ENCODE peak calls at places on chromosome 17, in seven cellular contexts. V is progenitor cell of endocrine pancreas, L is RWPE1, M is left ventricle myocardium inferior, U is colonic mucosa, Q is endothelial cell, F is tibial artery. D is an unnamed sample.

GRCh38 chr17:55456307-55457240 is 34.9 kb upstream of the MMD start:
- DNase-seq in V (no peak), F (no peak), U (no peak), M (no peak), Q (no peak), L (no peak), D (no peak)

GRCh38 chr17:51461578-51462004 is 201.2 kb downstream of the UTP18 start:
- DNase-seq in L (peak; percentile 67), V (peak; percentile 37), Q (peak; percentile 80), U (peak; percentile 50), M (peak; percentile 26), F (peak; percentile 44), D (peak; percentile 72)

GRCh38 chr17:8326591-8327583 is 12.8 kb upstream of the ODF4 start:
- DNase-seq in U (no peak), F (peak; percentile 38), Q (peak; percentile 50), M (peak; percentile 48), V (peak; percentile 31), L (no peak), D (peak; percentile 57)

GRCh38 chr17:29358421-29358820 is 31.7 kb upstream of the TAOK1 start:
- DNase-seq in V (no peak), Q (no peak), L (no peak), F (no peak), U (no peak), M (no peak), D (no peak)

GRCh38 chr17:39069114-39069756 is 82.2 kb downstream of the PLXDC1 start:
- DNase-seq in L (peak; percentile 64), V (no peak), U (no peak), M (no peak), F (no peak), Q (peak; percentile 16), D (no peak)

GRCh38 chr17:35799942-35800341 is 4.5 kb upstream of the MMP28 start:
- DNase-seq in L (peak; percentile 87), U (peak; percentile 74), M (peak; percentile 79), F (peak; percentile 49), V (no peak), Q (no peak), D (no peak)

GRCh38 chr17:49775546-49776260 is 11.8 kb upstream of the FAM117A start:
- DNase-seq in F (peak; percentile 36), U (no peak), L (no peak), V (no peak), Q (no peak), M (no peak), D (no peak)

GRCh38 chr17:74972107-74972972 is at the start of gene HID1:
- DNase-seq in M (peak; percentile 60), F (no peak), Q (peak; percentile 76), L (peak; percentile 69), U (peak; percentile 81), V (peak; percentile 81), D (peak; percentile 89)

GRCh38 chr17:41619162-41619933 is 5.0 kb downstream of the KRT17 start:
- DNase-seq in Q (no peak), F (no peak), U (no peak), M (no peak), V (no peak), L (no peak), D (peak; percentile 7)

GRCh38 chr17:4771519-4772234 is at the start of gene TM4SF5:
- DNase-seq in M (no peak), Q (no peak), L (no peak), U (peak; percentile 92), V (no peak), F (no peak), D (no peak)

GRCh38 chr17:45782889-45783592 is 1.1 kb upstream of the CRHR1 start:
- DNase-seq in M (no peak), U (no peak), Q (peak; percentile 83), L (no peak), V (peak; percentile 61), F (no peak), D (peak; percentile 87)

GRCh38 chr17:47368262-47368661 is 44.5 kb downstream of the EFCAB13 start:
- DNase-seq in M (no peak), Q (no peak), V (no peak), U (no peak), F (no peak), L (no peak), D (no peak)

GRCh38 chr17:35094902-35095301 is 24.8 kb downstream of the RAD51D start:
- DNase-seq in Q (no peak), U (no peak), L (peak; percentile 66), V (no peak), F (no peak), M (no peak), D (no peak)

GRCh38 chr17:80349437-80350160 is 65.4 kb upstream of the ENDOV start:
- DNase-seq in U (no peak), F (no peak), M (no peak), Q (no peak), L (no peak), V (no peak), D (no peak)

GRCh38 chr17:74290340-74290739 is 16.3 kb downstream of the DNAI2 start:
- DNase-seq in V (no peak), L (no peak), F (no peak), Q (no peak), M (no peak), U (no peak), D (no peak)

GRCh38 chr17:71423871-71424546 is 696.8 kb upstream of the SOX9 start:
- DNase-seq in F (no peak), Q (no peak), U (no peak), V (no peak), L (peak; percentile 86), M (no peak), D (no peak)

GRCh38 chr17:28527859-28528258 is 21.7 kb downstream of the FOXN1 start:
- DNase-seq in F (no peak), L (peak; percentile 50), Q (no peak), V (no peak), U (peak; percentile 66), M (no peak), D (no peak)

GRCh38 chr17:42071810-42072209 is 21.4 kb upstream of the C17orf113 start:
- DNase-seq in M (no peak), Q (no peak), F (no peak), U (no peak), L (no peak), V (no peak), D (no peak)

GRCh38 chr17:81966343-81967243 is 5.6 kb upstream of the NOTUM start:
- DNase-seq in Q (no peak), M (peak; percentile 78), U (peak; percentile 67), V (no peak), L (no peak), F (no peak), D (peak; percentile 94)

GRCh38 chr17:60573139-60573975 is 26.6 kb upstream of the PPM1D start:
- DNase-seq in U (no peak), L (no peak), Q (no peak), M (no peak), F (no peak), V (no peak), D (no peak)

GRCh38 chr17:4127555-4127954 is 15.3 kb downstream of the ZZEF1 start:
- DNase-seq in Q (no peak), F (no peak), M (no peak), V (no peak), U (no peak), L (no peak), D (no peak)

GRCh38 chr17:57601328-57601727 is 143.8 kb downstream of the CCDC182 start:
- DNase-seq in L (no peak), M (no peak), V (no peak), U (no peak), F (no peak), Q (no peak), D (no peak)

GRCh38 chr17:67992541-67993152 is 3.6 kb downstream of the C17orf58 start:
- DNase-seq in F (no peak), V (no peak), Q (no peak), L (no peak), M (no peak), U (peak; percentile 48), D (no peak)

GRCh38 chr17:19897108-19897854 is 29.5 kb upstream of the ULK2 start:
- DNase-seq in L (peak; percentile 38), U (peak; percentile 68), Q (no peak), F (no peak), V (no peak), M (peak; percentile 53), D (no peak)

GRCh38 chr17:63918305-63918704 is 334 bp downstream of the GH1 start:
- DNase-seq in L (no peak), Q (peak; percentile 40), V (no peak), U (no peak), F (no peak), M (no peak), D (no peak)
- TF ChIP-seq CTCF in L (no peak), Q (no peak), V (no peak), U (no peak), F (no peak), M (no peak), D (no peak)

GRCh38 chr17:78206298-78206697 is 7.8 kb upstream of the BIRC5 start:
- DNase-seq in M (no peak), V (no peak), U (no peak), Q (no peak), L (no peak), F (no peak), D (no peak)
- TF ChIP-seq CTCF in M (no peak), V (no peak), U (no peak), Q (no peak), L (no peak), F (no peak), D (no peak)

DNA sequence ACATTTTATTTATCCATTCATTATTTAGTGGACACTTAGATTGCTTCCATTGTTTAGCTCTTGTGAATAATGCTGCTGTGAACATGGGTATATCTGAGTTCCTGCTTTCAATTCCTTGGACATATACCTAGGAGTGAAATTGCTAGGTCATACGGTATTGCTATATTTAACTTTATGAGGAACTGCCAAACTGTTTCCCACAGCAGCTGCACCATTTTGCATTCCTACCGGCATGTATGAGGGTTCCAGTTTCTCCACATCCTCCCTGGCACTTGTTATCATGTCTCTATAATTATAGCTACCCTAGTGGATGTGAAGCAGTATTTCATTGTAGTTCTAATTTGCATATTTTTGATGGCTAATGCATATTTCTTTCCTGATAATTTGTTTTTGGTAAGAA is 23.7 kb upstream of the DRG2 start:
- DNase-seq in M (no peak), Q (no peak), L (no peak), U (no peak), F (no peak), V (no peak), D (no peak)
- TF ChIP-seq CTCF in M (no peak), Q (no peak), L (no peak), U (no peak), F (no peak), V (no peak), D (no peak)

DNA sequence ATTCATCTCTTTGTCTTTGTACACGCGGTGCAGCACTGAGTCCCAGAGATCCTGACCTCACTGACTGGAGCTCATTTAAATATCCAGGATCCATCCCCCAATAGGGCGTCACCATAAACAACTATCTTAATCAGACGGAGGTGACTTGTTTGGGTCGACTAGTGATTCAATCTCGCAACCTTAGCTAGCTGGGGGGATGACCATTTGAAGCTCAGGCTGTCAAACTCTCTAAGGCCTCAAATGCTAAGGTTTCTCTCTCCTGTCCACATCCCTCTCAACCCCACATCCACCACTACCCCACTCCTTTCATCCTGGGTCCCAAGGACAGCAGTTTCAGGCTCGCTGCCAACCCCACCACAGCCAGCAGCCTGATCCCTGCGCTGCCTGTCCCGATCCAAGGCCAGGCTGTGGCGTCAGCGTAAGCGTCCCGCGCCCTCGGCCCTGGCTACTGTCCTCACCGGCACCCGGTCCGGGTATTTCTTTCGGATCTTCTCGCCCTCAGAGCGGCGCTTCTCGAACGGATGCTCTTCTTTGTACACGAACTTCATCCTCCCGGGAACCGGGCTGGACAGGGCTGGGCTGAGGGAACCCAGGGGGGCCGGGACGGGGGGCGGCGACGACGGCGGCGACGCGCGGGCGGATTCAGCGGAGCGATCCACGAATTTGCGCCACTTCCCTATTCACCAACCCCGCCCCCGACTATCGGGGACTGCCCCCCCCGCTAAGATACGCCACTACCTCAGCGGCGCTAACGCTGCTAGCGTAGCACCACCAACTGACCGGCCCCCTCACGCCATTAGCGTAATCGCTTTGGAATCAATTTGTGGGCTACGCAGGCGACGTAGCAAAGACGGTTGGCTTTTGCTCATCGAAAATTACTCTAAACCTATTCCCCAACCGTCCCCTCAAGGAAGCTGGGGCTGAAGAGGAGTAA is at the start of gene GABARAP:
- DNase-seq in V (peak; percentile 88), U (peak; percentile 96), L (peak; percentile 85), Q (peak; percentile 92), F (peak; percentile 94), M (peak; percentile 95), D (peak; percentile 92)
- TF ChIP-seq CTCF in V (no peak), U (no peak), L (no peak), Q (no peak), F (no peak), M (no peak), D (no peak)